ENCODE peak calls at places on chromosomes 4 and X, in nine cellular contexts. R is esophagus squamous epithelium, G is uterus, I is HCT116, T is A549, Q is pancreas, U is keratinocyte, D is lower lobe of right lung, J is SK-N-MC. O is an unnamed sample.

GRCh38 chr4:95541889-95542607 is 6.7 kb downstream of the UNC5C start:
- DNase-seq in R (no peak), G (no peak), I (no peak), T (no peak), Q (no peak), U (no peak), D (no peak), J (no peak), O (no peak)

GRCh38 chr4:8112036-8112576 is 46.5 kb downstream of the ABLIM2 start:
- DNase-seq in R (no peak), G (no peak), I (no peak), T (no peak), Q (no peak), U (no peak), D (no peak), J (no peak), O (no peak)

GRCh38 chr4:97153042-97153441 is 990.2 kb downstream of the STPG2 start:
- DNase-seq in R (no peak), G (no peak), I (peak), T (peak), Q (no peak), U (no peak), D (no peak), J (no peak), O (no peak)

GRCh38 chr4:109982521-109982920 is 69.8 kb downstream of the EGF start:
- DNase-seq in R (no peak), G (no peak), I (no peak), T (no peak), Q (no peak), U (no peak), D (no peak), J (no peak), O (no peak)

GRCh38 chrX:12240491-12240890 is 102.2 kb downstream of the FRMPD4 start:
- DNase-seq in R (no peak), G (no peak), I (no peak), T (no peak), Q (no peak), U (no peak), D (no peak), J (no peak), O (no peak)

GRCh38 chrX:150869450-150869849 is 29.0 kb downstream of the CD99L2 start:
- DNase-seq in R (no peak), G (no peak), I (no peak), T (no peak), Q (no peak), U (no peak), D (peak), J (no peak), O (no peak)

GRCh38 chr4:38902695-38903094 is 35.1 kb downstream of the FAM114A1 start:
- DNase-seq in R (no peak), G (no peak), I (no peak), T (peak), Q (no peak), U (no peak), D (no peak), J (no peak), O (no peak)

GRCh38 chr4:111506706-111507105 is 638.5 kb upstream of the FAM241A start:
- DNase-seq in R (no peak), G (no peak), I (no peak), T (no peak), Q (no peak), U (no peak), D (no peak), J (no peak), O (no peak)

GRCh38 chr4:16140520-16141249 is 56.9 kb upstream of the PROM1 start:
- DNase-seq in R (no peak), G (no peak), I (peak), T (peak), Q (no peak), U (no peak), D (no peak), J (no peak), O (peak)

GRCh38 chr4:125316781-125317525 is 2.2 kb downstream of the FAT4 start:
- DNase-seq in R (no peak), G (peak), I (no peak), T (peak), Q (peak), U (no peak), D (peak), J (no peak), O (no peak)

GRCh38 chr4:7813674-7814073 is 126.0 kb downstream of the AFAP1 start:
- DNase-seq in R (no peak), G (no peak), I (no peak), T (peak), Q (no peak), U (no peak), D (no peak), J (no peak), O (no peak)

GRCh38 chr4:25144870-25145481 is 15.3 kb downstream of the SEPSECS start:
- DNase-seq in R (no peak), G (no peak), I (peak), T (peak), Q (no peak), U (no peak), D (no peak), J (no peak), O (no peak)

GRCh38 chr4:80029364-80029763 is 43.7 kb downstream of the ANTXR2 start:
- DNase-seq in R (no peak), G (no peak), I (no peak), T (no peak), Q (no peak), U (peak), D (no peak), J (no peak), O (peak)

GRCh38 chr4:173333658-173334084 is 487 bp downstream of the HMGB2 start:
- DNase-seq in R (peak), G (peak), I (no peak), T (no peak), Q (peak), U (no peak), D (peak), J (no peak), O (no peak)

GRCh38 chr4:825063-825968 is 613 bp downstream of the CPLX1 start:
- DNase-seq in R (no peak), G (no peak), I (no peak), T (no peak), Q (peak), U (no peak), D (peak), J (no peak), O (no peak)

GRCh38 chr4:86878640-86879039 is 13.6 kb downstream of the C4orf36 start:
- DNase-seq in R (no peak), G (no peak), I (no peak), T (no peak), Q (no peak), U (no peak), D (no peak), J (no peak), O (no peak)

GRCh38 chrX:9147631-9148189 is 113.8 kb upstream of the FAM9B start:
- DNase-seq in R (no peak), G (no peak), I (no peak), T (no peak), Q (no peak), U (no peak), D (no peak), J (no peak), O (no peak)

GRCh38 chr4:37802068-37802666 is 24.3 kb upstream of the PGM2 start:
- DNase-seq in R (no peak), G (peak), I (peak), T (peak), Q (no peak), U (peak), D (peak), J (peak), O (peak)

GRCh38 chr4:61223385-61223784 is 23.3 kb downstream of the ADGRL3 start:
- DNase-seq in R (no peak), G (no peak), I (no peak), T (no peak), Q (no peak), U (no peak), D (no peak), J (no peak), O (peak)

GRCh38 chrX:68112321-68112720 is 321.0 kb downstream of the OPHN1 start:
- DNase-seq in R (no peak), G (no peak), I (no peak), T (no peak), Q (no peak), U (no peak), D (no peak), J (no peak), O (no peak)

GRCh38 chr4:186621959-186622553 is 66.7 kb upstream of the MTNR1A start:
- DNase-seq in R (no peak), G (no peak), I (no peak), T (no peak), Q (no peak), U (no peak), D (no peak), J (no peak), O (no peak)

GRCh38 chr4:2962614-2963184 is 507 bp downstream of the NOP14 start:
- DNase-seq in R (no peak), G (no peak), I (peak), T (peak), Q (no peak), U (no peak), D (peak), J (no peak), O (no peak)

GRCh38 chr4:111602848-111603247 is 542.4 kb upstream of the FAM241A start:
- DNase-seq in R (no peak), G (no peak), I (peak), T (peak), Q (no peak), U (no peak), D (no peak), J (peak), O (no peak)

GRCh38 chr4:102823897-102824296 is 3.5 kb downstream of the UBE2D3 start:
- DNase-seq in R (no peak), G (no peak), I (no peak), T (no peak), Q (no peak), U (no peak), D (no peak), J (no peak), O (no peak)

GRCh38 chrX:151538190-151539122 is 25.0 kb upstream of the PASD1 start:
- DNase-seq in R (no peak), G (no peak), I (no peak), T (peak), Q (no peak), U (no peak), D (no peak), J (no peak), O (no peak)

GRCh38 chrX:103878466-103879151 is 46.6 kb upstream of the RAB9B start:
- DNase-seq in R (no peak), G (no peak), I (peak), T (peak), Q (no peak), U (peak), D (no peak), J (no peak), O (peak)

GRCh38 chr4:176272799-176273198 is 3.8 kb upstream of the ASB5 start:
- DNase-seq in R (no peak), G (no peak), I (no peak), T (peak), Q (no peak), U (no peak), D (no peak), J (no peak), O (no peak)

GRCh38 chr4:176271749-176272148 is 2.7 kb upstream of the ASB5 start:
- DNase-seq in R (no peak), G (no peak), I (no peak), T (peak), Q (no peak), U (no peak), D (no peak), J (no peak), O (peak)

GRCh38 chr4:176268963-176269362 is at the start of gene ASB5:
- DNase-seq in R (no peak), G (no peak), I (no peak), T (no peak), Q (no peak), U (no peak), D (no peak), J (no peak), O (no peak)

GRCh38 chr4:176273741-176274140 is 4.7 kb upstream of the ASB5 start:
- DNase-seq in R (no peak), G (no peak), I (no peak), T (no peak), Q (no peak), U (no peak), D (no peak), J (no peak), O (no peak)

GRCh38 chr4:176270669-176271068 is 1.6 kb upstream of the ASB5 start:
- DNase-seq in R (no peak), G (no peak), I (peak), T (peak), Q (no peak), U (peak), D (no peak), J (no peak), O (peak)
- H3K27ac ChIP-seq in R (peak), G (no peak), I (peak), T (peak), Q (no peak), U (peak), D (no peak), J (no peak), O (peak)

DNA sequence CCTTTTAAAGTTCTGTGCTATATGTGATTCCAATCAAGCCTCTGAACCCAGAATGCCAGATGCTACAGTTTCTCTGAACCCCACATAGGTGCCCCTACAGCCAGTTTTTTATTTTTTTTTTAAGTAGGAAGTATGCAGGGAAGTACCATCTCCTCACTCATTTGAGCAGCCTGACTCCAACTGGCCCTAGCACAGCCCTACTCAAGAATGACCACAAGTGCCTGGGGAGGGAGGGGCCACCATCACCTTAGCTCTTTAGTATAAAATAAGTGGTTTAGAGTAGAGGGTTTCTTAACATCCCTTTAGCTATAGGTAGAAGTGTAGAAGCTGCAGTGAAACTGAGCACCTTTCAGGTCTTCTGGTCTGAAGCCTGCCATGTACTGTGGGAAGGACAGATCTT is 14.4 kb downstream of the MSN start:
- DNase-seq in R (no peak), G (no peak), I (no peak), T (no peak), Q (no peak), U (no peak), D (no peak), J (no peak), O (no peak)
- H3K27ac ChIP-seq in R (no peak), G (no peak), I (no peak), T (no peak), Q (no peak), U (no peak), D (no peak), J (no peak), O (no peak)

GRCh38 chrX:11185861-11186260 is 74.7 kb downstream of the HCCS start:
- DNase-seq in R (no peak), G (no peak), I (no peak), T (no peak), Q (no peak), U (no peak), D (no peak), J (no peak), O (no peak)
- H3K27ac ChIP-seq in R (no peak), G (no peak), I (no peak), T (no peak), Q (no peak), U (no peak), D (no peak), J (no peak), O (no peak)

GRCh38 chrX:20668550-20668949 is 401.8 kb upstream of the RPS6KA3 start:
- DNase-seq in R (no peak), G (no peak), I (no peak), T (no peak), Q (no peak), U (no peak), D (no peak), J (no peak), O (no peak)
- H3K27ac ChIP-seq in R (no peak), G (no peak), I (no peak), T (no peak), Q (no peak), U (no peak), D (no peak), J (no peak), O (no peak)

GRCh38 chr4:85784348-85784747 is 309.4 kb downstream of the ARHGAP24 start:
- DNase-seq in R (no peak), G (no peak), I (no peak), T (no peak), Q (no peak), U (no peak), D (no peak), J (no peak), O (no peak)
- H3K27ac ChIP-seq in R (no peak), G (no peak), I (no peak), T (no peak), Q (no peak), U (no peak), D (no peak), J (no peak), O (peak)

GRCh38 chr4:128516568-128516967 is 229.0 kb upstream of the PGRMC2 start:
- DNase-seq in R (no peak), G (no peak), I (no peak), T (no peak), Q (no peak), U (no peak), D (no peak), J (no peak), O (no peak)

GRCh38 chr4:128510850-128511249 is 223.2 kb upstream of the PGRMC2 start:
- DNase-seq in R (no peak), G (no peak), I (no peak), T (no peak), Q (no peak), U (no peak), D (no peak), J (no peak), O (no peak)

GRCh38 chr4:128512161-128512560 is 224.5 kb upstream of the PGRMC2 start:
- DNase-seq in R (no peak), G (no peak), I (no peak), T (no peak), Q (no peak), U (no peak), D (no peak), J (peak), O (no peak)

GRCh38 chr4:128512767-128513322 is 225.2 kb upstream of the PGRMC2 start:
- DNase-seq in R (no peak), G (no peak), I (no peak), T (no peak), Q (no peak), U (no peak), D (no peak), J (no peak), O (no peak)

GRCh38 chr4:128513664-128514484 is 226.3 kb upstream of the PGRMC2 start:
- DNase-seq in R (no peak), G (no peak), I (no peak), T (no peak), Q (no peak), U (no peak), D (no peak), J (no peak), O (no peak)
- H3K27ac ChIP-seq in R (no peak), G (no peak), I (no peak), T (peak), Q (no peak), U (no peak), D (no peak), J (peak), O (no peak)

DNA sequence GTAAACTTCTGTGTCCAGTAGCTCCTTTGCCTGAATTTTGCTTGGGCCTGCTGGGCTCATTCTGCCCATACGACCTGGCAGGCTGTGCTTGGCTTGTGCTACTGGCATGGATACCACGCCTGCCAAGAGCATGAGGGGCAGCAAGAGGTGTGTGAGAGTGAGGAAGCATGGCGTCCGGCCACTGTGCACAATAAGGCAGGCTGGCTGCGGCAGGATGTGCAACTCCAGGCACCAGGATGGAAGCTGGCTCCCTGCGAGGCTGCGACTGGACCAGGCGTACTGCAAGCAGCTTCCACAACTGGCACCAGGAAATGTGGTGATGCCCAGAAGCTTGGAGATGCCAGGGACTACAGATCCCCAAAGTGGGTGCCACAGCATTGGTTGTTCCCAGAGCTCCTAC is 709.3 kb downstream of the PCDH18 start:
- DNase-seq in R (no peak), G (no peak), I (no peak), T (no peak), Q (peak), U (no peak), D (no peak), J (no peak), O (no peak)
- H3K27ac ChIP-seq in R (no peak), G (no peak), I (no peak), T (no peak), Q (no peak), U (no peak), D (no peak), J (no peak), O (no peak)

O was measured in epithelial cell of prostate.